ENCODE peak calls at places on chromosomes 11 and 22, in ten cellular contexts. U, P, Y, W, N, L, A, C, Q and E are unnamed samples.

GRCh38 chr11:118953265-118953664 is 2.8 kb upstream of the UPK2 start:
- DNase-seq in P (no peak), Q (peak), Y (no peak), C (no peak), A (peak), N (peak), W (no peak), L (no peak), U (no peak), E (no peak)

GRCh38 chr22:41092847-41093371 is 517 bp downstream of the EP300 start:
- DNase-seq in Q (peak), W (peak), L (no peak), P (peak), A (peak), C (peak), U (no peak), N (no peak), Y (peak), E (no peak)

GRCh38 chr11:72924568-72925190 is 110.5 kb downstream of the ATG16L2 start:
- DNase-seq in U (no peak), W (peak), P (peak), L (no peak), Y (peak), A (peak), C (peak), N (peak), Q (peak), E (no peak)

GRCh38 chr11:131302831-131303230 is 67.6 kb upstream of the NTM start:
- DNase-seq in P (no peak), A (no peak), U (no peak), L (no peak), Y (no peak), C (peak), W (peak), Q (no peak), N (no peak), E (no peak)

GRCh38 chr11:113376156-113376555 is 11.4 kb upstream of the ANKK1 start:
- DNase-seq in C (no peak), Q (no peak), A (no peak), U (no peak), L (no peak), W (peak), N (no peak), P (no peak), Y (no peak), E (peak)

GRCh38 chr11:92125316-92125715 is 99.3 kb upstream of the FAT3 start:
- DNase-seq in Q (no peak), A (no peak), N (no peak), L (no peak), P (no peak), Y (no peak), C (no peak), W (no peak), U (no peak), E (no peak)

GRCh38 chr11:12752868-12753267 is 78.6 kb downstream of the TEAD1 start:
- DNase-seq in A (no peak), W (no peak), P (no peak), Q (no peak), U (no peak), Y (no peak), L (no peak), C (no peak), N (no peak), E (no peak)

GRCh38 chr11:8597182-8597581 is 3.2 kb upstream of the STK33 start:
- DNase-seq in Q (peak), U (no peak), Y (peak), C (peak), N (peak), P (no peak), A (no peak), W (peak), L (no peak), E (no peak)

GRCh38 chr11:128465531-128465930 is 121.8 kb downstream of the ETS1 start:
- DNase-seq in N (no peak), C (no peak), A (no peak), Y (no peak), Q (no peak), W (no peak), U (no peak), P (no peak), L (no peak), E (no peak)

GRCh38 chr11:125593113-125593761 is 585 bp downstream of the STT3A start:
- DNase-seq in P (no peak), Q (peak), Y (peak), C (peak), N (peak), L (no peak), W (peak), U (no peak), A (no peak), E (no peak)

GRCh38 chr22:27476729-27477128 is 324.8 kb downstream of the MN1 start:
- DNase-seq in P (no peak), Q (peak), L (no peak), U (no peak), W (peak), C (peak), N (peak), Y (peak), A (no peak), E (no peak)

GRCh38 chr11:61555051-61555969 is 25.6 kb downstream of the SYT7 start:
- DNase-seq in C (no peak), L (no peak), W (no peak), P (no peak), U (no peak), Y (no peak), Q (no peak), N (no peak), A (no peak), E (no peak)

GRCh38 chr11:46461461-46461927 is 69.9 kb upstream of the CHRM4 start:
- DNase-seq in P (peak), C (peak), W (no peak), L (no peak), U (no peak), N (no peak), Y (no peak), A (no peak), Q (no peak), E (no peak)

GRCh38 chr11:12914401-12914912 is 94.7 kb upstream of the RASSF10 start:
- DNase-seq in P (no peak), Q (peak), L (no peak), N (no peak), W (peak), Y (peak), C (peak), A (peak), U (peak), E (peak)

GRCh38 chr11:111370902-111371578 is 8.0 kb downstream of the POU2AF1 start:
- DNase-seq in Q (no peak), P (no peak), W (no peak), L (no peak), A (no peak), Y (no peak), C (no peak), N (no peak), U (no peak), E (no peak)

GRCh38 chr11:118911113-118911879 is 14.4 kb downstream of the BCL9L start:
- DNase-seq in U (no peak), C (peak), P (no peak), N (no peak), Y (peak), W (peak), A (no peak), L (no peak), Q (peak), E (no peak)

GRCh38 chr22:37681001-37681424 is 5.1 kb upstream of the NOL12 start:
- DNase-seq in L (no peak), C (peak), N (peak), A (no peak), Q (no peak), W (peak), U (no peak), Y (peak), P (no peak), E (no peak)

GRCh38 chr11:119160151-119160550 is 8.4 kb upstream of the NLRX1 start:
- DNase-seq in L (no peak), Y (no peak), C (no peak), U (no peak), A (no peak), N (no peak), W (no peak), P (no peak), Q (no peak), E (no peak)

GRCh38 chr11:102494216-102494615 is 36.3 kb downstream of the MMP7 start:
- DNase-seq in A (no peak), U (no peak), Q (peak), Y (peak), L (no peak), C (peak), W (peak), N (peak), P (peak), E (no peak)

GRCh38 chr11:91459840-91460239 is 764.8 kb upstream of the FAT3 start:
- DNase-seq in P (no peak), W (no peak), Q (no peak), Y (no peak), N (no peak), L (no peak), U (no peak), C (no peak), A (no peak), E (no peak)

GRCh38 chr11:113867843-113868503 is 7.4 kb downstream of the USP28 start:
- DNase-seq in L (no peak), N (no peak), Q (no peak), P (no peak), W (no peak), A (no peak), Y (no peak), C (no peak), U (no peak), E (no peak)

GRCh38 chr11:126989942-126990715 is 10.4 kb downstream of the KIRREL3 start:
- DNase-seq in C (peak), P (peak), U (peak), Y (peak), A (peak), N (peak), W (peak), L (peak), Q (peak), E (peak)

GRCh38 chr11:9847636-9848035 is 183.8 kb downstream of the SWAP70 start:
- DNase-seq in L (no peak), Y (no peak), Q (no peak), U (no peak), A (no peak), P (no peak), N (no peak), W (peak), C (no peak), E (no peak)

GRCh38 chr11:21798216-21798615 is 394.7 kb upstream of the ANO5 start:
- DNase-seq in C (no peak), L (no peak), W (no peak), Y (no peak), P (no peak), U (no peak), N (no peak), A (no peak), Q (no peak), E (no peak)

GRCh38 chr11:57427692-57428082 is 766 bp upstream of the SLC43A3 start:
- DNase-seq in L (no peak), Q (no peak), P (no peak), C (no peak), U (peak), W (peak), Y (no peak), A (no peak), N (no peak), E (no peak)

GRCh38 chr22:37021710-37022482 is 2.4 kb downstream of the MPST start:
- DNase-seq in C (peak), P (peak), N (no peak), U (peak), Y (no peak), L (peak), Q (peak), W (peak), A (peak), E (no peak)

GRCh38 chr22:49826603-49827306 is 918 bp downstream of the BRD1 start:
- DNase-seq in A (peak), Q (no peak), Y (peak), N (no peak), P (peak), L (no peak), W (peak), U (peak), C (peak), E (no peak)

GRCh38 chr11:75597636-75598035 is 35.6 kb downstream of the SERPINH1 start:
- DNase-seq in N (peak), U (no peak), Q (peak), C (peak), L (no peak), P (peak), Y (peak), A (peak), W (peak), E (no peak)

GRCh38 chr11:72624496-72625201 is 49.6 kb downstream of the PDE2A start:
- DNase-seq in Y (no peak), N (no peak), C (no peak), P (peak), U (peak), Q (no peak), A (no peak), L (no peak), W (no peak), E (no peak)

GRCh38 chr11:112195906-112196305 is 20.6 kb downstream of the BCO2 start:
- DNase-seq in W (peak), L (no peak), Y (peak), P (no peak), C (no peak), A (no peak), Q (peak), U (no peak), N (no peak), E (no peak)

GRCh38 chr22:27542602-27543001 is 259.0 kb downstream of the MN1 start:
- DNase-seq in U (no peak), A (no peak), Q (no peak), C (no peak), Y (no peak), P (no peak), N (no peak), L (no peak), W (no peak), E (no peak)

GRCh38 chr11:34068098-34068497 is 16.6 kb downstream of the CAPRIN1 start:
- DNase-seq in A (no peak), U (no peak), C (peak), W (peak), Y (peak), P (peak), L (no peak), N (peak), Q (no peak), E (no peak)

GRCh38 chr11:66563832-66564231 is 4.6 kb downstream of the CTSF start:
- DNase-seq in A (no peak), Q (no peak), L (no peak), U (no peak), C (no peak), N (no peak), Y (no peak), W (no peak), P (no peak), E (no peak)

GRCh38 chr22:30327864-30328345 is 1.2 kb upstream of the TBC1D10A start:
- DNase-seq in Y (peak), Q (peak), C (no peak), P (no peak), U (no peak), N (no peak), L (no peak), W (no peak), A (peak), E (no peak)

GRCh38 chr22:37681556-37682049 is 4.5 kb upstream of the NOL12 start:
- DNase-seq in N (peak), P (peak), U (peak), A (peak), Y (peak), Q (peak), L (peak), W (peak), C (peak), E (no peak)

GRCh38 chr11:31442086-31442485 is 67.3 kb downstream of the IMMP1L start:
- DNase-seq in P (peak), Y (no peak), Q (no peak), U (no peak), N (no peak), W (no peak), C (no peak), A (no peak), L (no peak), E (no peak)

GRCh38 chr11:93623938-93624337 is 37.5 kb upstream of the CEP295 start:
- DNase-seq in A (no peak), N (no peak), L (no peak), Q (no peak), P (no peak), W (no peak), C (no peak), U (no peak), Y (no peak), E (no peak)

GRCh38 chr11:119134389-119134978 is 13.1 kb downstream of the HINFP start:
- DNase-seq in Y (no peak), C (no peak), P (no peak), A (peak), Q (peak), W (no peak), U (no peak), N (no peak), L (no peak), E (no peak)

GRCh38 chr11:64003807-64004589 is 17.8 kb downstream of the OTUB1 start:
- DNase-seq in L (no peak), Q (peak), U (no peak), P (peak), W (no peak), Y (no peak), A (no peak), C (no peak), N (no peak), E (no peak)

GRCh38 chr22:19897726-19898515 is 43.2 kb upstream of the GNB1L start:
- DNase-seq in A (no peak), Y (no peak), W (no peak), N (no peak), Q (no peak), C (no peak), P (no peak), L (no peak), U (no peak), E (no peak)

GRCh38 chr22:19898831-19899567 is 42.6 kb upstream of the COMT start:
- DNase-seq in P (no peak), U (no peak), A (no peak), W (no peak), C (no peak), L (no peak), Y (no peak), N (no peak), Q (no peak), E (no peak)

GRCh38 chr22:19895160-19895849 is 40.6 kb upstream of the GNB1L start:
- DNase-seq in Q (no peak), C (no peak), L (no peak), P (no peak), N (no peak), A (no peak), W (no peak), Y (no peak), U (no peak), E (no peak)

GRCh38 chr22:19893363-19893762 is 38.7 kb upstream of the GNB1L start:
- DNase-seq in Y (no peak), Q (no peak), N (no peak), A (no peak), U (no peak), P (no peak), C (no peak), L (no peak), W (no peak), E (no peak)

GRCh38 chr22:19896665-19897355 is 42.1 kb upstream of the GNB1L start:
- DNase-seq in P (no peak), Y (no peak), U (no peak), N (no peak), L (no peak), W (no peak), Q (no peak), C (no peak), A (peak), E (no peak)
- TF ChIP-seq CTCF in P (no peak), Y (no peak), U (no peak), N (no peak), L (no peak), W (no peak), Q (no peak), C (no peak), A (peak), E (no peak)

DNA sequence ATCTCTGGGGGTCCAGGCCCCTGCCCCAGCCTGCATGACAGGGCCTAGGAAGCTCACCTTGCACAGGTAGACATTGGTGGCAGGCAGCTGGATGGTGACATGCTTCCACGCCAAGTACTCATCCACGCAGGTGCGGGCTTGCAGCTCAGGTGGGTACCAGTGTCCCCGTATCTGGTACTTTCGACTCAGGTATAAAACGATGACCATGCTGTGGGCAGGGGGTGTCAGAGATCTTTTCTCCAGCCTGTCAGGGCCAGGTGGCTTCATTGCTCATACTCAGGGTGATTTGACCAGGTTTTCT is 1.6 kb upstream of the GSTT4 start:
- DNase-seq in Y (no peak), Q (no peak), W (no peak), N (no peak), L (no peak), P (no peak), U (no peak), C (no peak), A (no peak), E (no peak)
- H3K4me3 ChIP-seq in Y (no peak), Q (no peak), W (no peak), N (no peak), L (no peak), P (no peak), U (no peak), C (no peak), A (no peak), E (no peak)

GRCh38 chr22:35051034-35051535 is 14.9 kb upstream of the ISX start:
- DNase-seq in P (no peak), Y (no peak), U (no peak), Q (no peak), L (no peak), N (no peak), W (no peak), A (no peak), C (no peak), E (no peak)
- TF ChIP-seq CTCF in P (no peak), Y (no peak), U (no peak), Q (no peak), L (no peak), N (no peak), W (no peak), A (no peak), C (no peak), E (no peak)

GRCh38 chr11:105900515-105901035 is 121.5 kb downstream of the MSANTD4 start:
- DNase-seq in N (no peak), A (no peak), C (no peak), W (no peak), L (no peak), Q (no peak), Y (no peak), U (no peak), P (no peak), E (no peak)
- H3K4me3 ChIP-seq in N (no peak), A (no peak), C (no peak), W (no peak), L (no peak), Q (no peak), Y (no peak), U (no peak), P (no peak), E (no peak)

GRCh38 chr11:2109541-2110019 is 29.6 kb downstream of the IGF2 start:
- DNase-seq in C (no peak), N (no peak), A (peak), W (no peak), U (no peak), P (peak), Y (no peak), Q (no peak), L (no peak), E (no peak)
- TF ChIP-seq CTCF in C (no peak), N (peak), A (no peak), W (no peak), U (no peak), P (peak), Y (no peak), Q (no peak), L (no peak), E (no peak)

GRCh38 chr11:79402912-79403311 is 37.9 kb downstream of the TENM4 start:
- DNase-seq in L (no peak), P (no peak), N (no peak), U (no peak), C (no peak), Q (no peak), A (no peak), Y (no peak), W (no peak), E (no peak)
- H3K4me3 ChIP-seq in L (no peak), P (no peak), N (no peak), U (no peak), C (no peak), Q (no peak), A (no peak), Y (no peak), W (no peak), E (no peak)